ENCODE peak calls at places on chromosomes 6 and 20, in six cellular contexts. E is PC-3, J is hepatocyte, F is HCT116, L is OCI-LY7, A is MM.1S. B is an unnamed sample.
A peak's percentile ranks its signal among the peaks of the same experiment; 100 is the strongest.

GRCh38 chr6:27066802-27067201 is 180.7 kb upstream of the PRSS16 start:
- DNase-seq in F (no peak), J (no peak), L (no peak), E (no peak), A (no peak), B (no peak)

GRCh38 chr20:59042151-59042795 is at the start of gene PRELID3B:
- DNase-seq in F (no peak), E (peak; percentile 59), J (peak; percentile 34), A (no peak), L (peak; percentile 32), B (peak; percentile 67)

GRCh38 chr6:95923518-95923917 is 92.3 kb upstream of the FUT9 start:
- DNase-seq in A (peak; percentile 7), F (peak; percentile 7), J (peak; percentile 7), L (peak; percentile 22), E (peak; percentile 32), B (peak; percentile 8)

GRCh38 chr20:48635791-48636267 is 192.0 kb downstream of the PREX1 start:
- DNase-seq in F (peak; percentile 16), J (peak; percentile 76), E (peak; percentile 64), L (peak; percentile 70), A (peak; percentile 37), B (peak; percentile 69)

GRCh38 chr6:45566882-45567281 is 189.1 kb upstream of the SUPT3H start:
- DNase-seq in L (no peak), J (peak; percentile 66), F (peak; percentile 63), A (no peak), E (peak; percentile 80), B (peak; percentile 14)

GRCh38 chr6:118787746-118788419 is 106.1 kb upstream of the ASF1A start:
- DNase-seq in J (no peak), F (no peak), E (no peak), L (no peak), A (no peak), B (peak; percentile 45)

GRCh38 chr6:28258877-28259777 is at the start of gene NKAPL:
- DNase-seq in A (peak; percentile 19), E (no peak), L (no peak), J (no peak), F (no peak), B (peak; percentile 91)

GRCh38 chr6:119895626-119896025 is 546.1 kb upstream of the MAN1A1 start:
- DNase-seq in J (no peak), F (no peak), L (no peak), E (no peak), A (no peak), B (no peak)

GRCh38 chr6:135147637-135148592 is 33.2 kb upstream of the MYB start:
- DNase-seq in A (no peak), L (no peak), J (no peak), F (no peak), E (no peak), B (no peak)

GRCh38 chr20:41654292-41654691 is 36.1 kb upstream of the CHD6 start:
- DNase-seq in F (no peak), E (no peak), A (no peak), J (no peak), L (no peak), B (no peak)

GRCh38 chr6:9516207-9516606 is 898.7 kb downstream of the TFAP2A start:
- DNase-seq in E (peak; percentile 84), L (no peak), F (peak; percentile 57), J (peak; percentile 64), A (no peak), B (peak; percentile 82)

GRCh38 chr6:16409531-16410441 is 171.4 kb downstream of the GMPR start:
- DNase-seq in L (peak; percentile 65), E (peak; percentile 83), J (peak; percentile 69), A (no peak), F (peak; percentile 40), B (peak; percentile 87)

GRCh38 chr20:401682-402495 is 6.2 kb upstream of the RBCK1 start:
- DNase-seq in A (no peak), F (peak; percentile 94), J (peak; percentile 87), E (peak; percentile 99), L (peak; percentile 74), B (peak; percentile 60)

GRCh38 chr6:44219053-44219814 is 2.5 kb downstream of the MYMX start:
- DNase-seq in L (peak; percentile 70), F (no peak), A (peak; percentile 84), J (peak; percentile 91), E (peak; percentile 72), B (peak; percentile 73)

GRCh38 chr6:170018422-170019258 is 267.2 kb downstream of the ERMARD start:
- DNase-seq in J (no peak), F (no peak), A (no peak), L (no peak), E (no peak), B (no peak)

GRCh38 chr6:27541212-27541931 is 68.5 kb upstream of the ZNF184 start:
- DNase-seq in L (no peak), J (no peak), F (peak; percentile 68), A (no peak), E (peak; percentile 61), B (no peak)

GRCh38 chr6:27208042-27208441 is 39.5 kb upstream of the PRSS16 start:
- DNase-seq in L (no peak), A (no peak), F (no peak), J (no peak), E (no peak), B (no peak)

GRCh38 chr20:24034820-24035219 is 46.2 kb upstream of the GGTLC1 start:
- DNase-seq in J (peak; percentile 34), L (no peak), A (peak; percentile 29), F (no peak), E (peak; percentile 99), B (no peak)

GRCh38 chr20:60063739-60064138 is 105.5 kb downstream of the CDH26 start:
- DNase-seq in L (no peak), J (no peak), E (no peak), F (no peak), A (no peak), B (no peak)

GRCh38 chr6:40160826-40161225 is 226.6 kb upstream of the MOCS1 start:
- DNase-seq in E (no peak), A (no peak), F (no peak), J (peak; percentile 32), L (no peak), B (peak; percentile 9)

GRCh38 chr6:137734005-137734874 is 132.8 kb upstream of the TNFAIP3 start:
- DNase-seq in E (no peak), F (no peak), L (no peak), J (no peak), A (no peak), B (no peak)

GRCh38 chr6:137736919-137737318 is 130.1 kb upstream of the TNFAIP3 start:
- DNase-seq in L (no peak), A (no peak), E (no peak), J (no peak), F (no peak), B (peak; percentile 24)

GRCh38 chr6:137733353-137733746 is 133.7 kb upstream of the TNFAIP3 start:
- DNase-seq in A (no peak), J (no peak), E (no peak), F (no peak), L (no peak), B (no peak)

GRCh38 chr6:137736048-137736846 is 130.8 kb upstream of the TNFAIP3 start:
- DNase-seq in L (peak; percentile 62), A (peak; percentile 80), F (no peak), J (no peak), E (no peak), B (no peak)

DNA sequence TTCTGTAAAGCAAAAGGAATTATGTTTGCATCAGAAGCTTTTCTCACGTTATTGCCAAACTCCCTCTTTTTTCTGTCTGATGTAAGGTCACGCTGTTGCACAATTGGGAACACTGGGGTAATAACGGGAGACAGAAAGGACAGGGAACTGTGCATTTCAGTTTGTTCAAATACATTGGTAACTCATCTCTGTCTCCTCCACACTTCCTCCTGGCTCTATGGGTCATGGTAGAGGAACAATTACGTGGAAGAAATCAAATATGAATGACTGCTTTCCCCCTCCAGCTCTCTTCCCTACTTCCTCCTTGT is 132.2 kb upstream of the TNFAIP3 start:
- DNase-seq in F (no peak), A (no peak), J (no peak), E (no peak), L (no peak), B (no peak)
- TF ChIP-seq EZH2phosphoT487 in F (no peak), A (no peak), J (no peak), E (no peak), L (no peak), B (no peak)

DNA sequence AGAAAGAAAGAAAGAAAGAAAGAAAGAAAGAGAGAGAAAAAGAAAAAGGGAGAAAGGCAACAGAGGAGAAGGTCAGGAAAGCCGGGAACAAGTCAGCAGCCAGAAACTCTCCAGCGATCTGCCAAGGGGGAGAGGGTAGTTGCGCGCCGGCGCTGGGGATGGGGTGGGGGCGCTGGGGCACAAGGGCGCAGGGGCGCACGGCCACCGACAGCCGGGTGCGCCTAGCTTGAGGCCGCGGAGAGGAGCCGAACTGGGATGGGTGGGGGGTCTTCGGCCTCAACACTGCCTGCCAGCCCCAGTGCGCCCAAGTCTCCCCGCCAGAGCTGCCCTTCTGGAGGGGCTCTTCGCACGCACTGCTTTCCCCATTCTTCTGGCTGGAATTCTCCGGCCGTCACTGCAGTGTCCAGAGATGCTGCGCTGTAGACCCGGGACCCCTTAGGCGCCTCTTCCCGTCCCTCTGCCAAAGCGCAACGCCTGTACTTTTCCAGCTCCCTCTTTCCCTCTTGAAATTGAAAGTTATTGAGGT is 429 bp upstream of the RSPO3 start:
- DNase-seq in A (no peak), F (no peak), J (no peak), L (no peak), E (no peak), B (peak; percentile 51)
- H3K4me3 ChIP-seq in A (no peak overlapping the region), F (no peak overlapping the region), J (peak overlapping the region; percentile 71), L (no peak overlapping the region), E (no peak overlapping the region), B (peak overlapping the region; percentile 62)

DNA sequence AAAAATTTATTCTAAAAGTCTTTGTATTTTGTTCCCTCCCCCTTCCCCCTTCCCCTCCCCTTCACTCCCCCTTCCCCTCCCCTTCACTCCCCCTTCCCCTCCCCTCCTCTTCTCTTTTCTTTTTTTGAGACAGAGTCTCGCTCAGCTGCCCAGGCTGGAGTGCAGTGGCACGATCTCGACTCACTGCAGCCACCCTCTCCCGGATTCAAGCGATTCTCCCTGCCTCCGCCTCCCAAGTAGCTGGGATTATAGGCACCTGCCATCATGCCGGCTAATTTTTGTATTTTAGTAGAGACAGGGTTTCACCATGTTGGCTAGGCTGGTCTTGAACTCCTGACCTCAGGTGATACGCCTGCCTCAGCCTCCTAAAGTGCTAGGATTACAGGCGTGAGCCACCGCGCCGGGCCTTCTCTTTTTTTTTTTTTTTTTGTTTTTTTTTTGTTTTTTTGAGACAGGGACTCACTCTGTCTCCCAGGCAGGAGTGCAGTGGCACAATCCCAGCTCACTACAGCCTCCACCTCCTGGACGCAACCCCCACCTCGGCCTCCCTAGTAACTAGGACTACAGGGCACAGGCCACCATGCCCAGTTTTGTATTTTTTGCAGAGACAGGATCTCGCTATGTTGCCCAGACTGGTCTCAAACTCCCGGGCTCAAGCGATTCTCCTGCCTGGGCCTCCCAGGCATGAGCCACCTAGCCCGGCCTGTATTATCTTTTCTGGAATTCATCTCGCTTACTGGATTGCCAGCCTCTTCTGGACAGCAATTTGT is 1.1 kb upstream of the AFG1L start:
- DNase-seq in E (no peak), J (no peak), L (no peak), F (no peak), A (no peak), B (no peak)
- H3K4me2 ChIP-seq in E (peak overlapping the region; percentile 96), J (peak overlapping the region; percentile 84), L (peak overlapping the region; percentile 92), F (peak overlapping the region; percentile 84), A (peak overlapping the region; percentile 95), B (peak overlapping the region; percentile 93)

DNA sequence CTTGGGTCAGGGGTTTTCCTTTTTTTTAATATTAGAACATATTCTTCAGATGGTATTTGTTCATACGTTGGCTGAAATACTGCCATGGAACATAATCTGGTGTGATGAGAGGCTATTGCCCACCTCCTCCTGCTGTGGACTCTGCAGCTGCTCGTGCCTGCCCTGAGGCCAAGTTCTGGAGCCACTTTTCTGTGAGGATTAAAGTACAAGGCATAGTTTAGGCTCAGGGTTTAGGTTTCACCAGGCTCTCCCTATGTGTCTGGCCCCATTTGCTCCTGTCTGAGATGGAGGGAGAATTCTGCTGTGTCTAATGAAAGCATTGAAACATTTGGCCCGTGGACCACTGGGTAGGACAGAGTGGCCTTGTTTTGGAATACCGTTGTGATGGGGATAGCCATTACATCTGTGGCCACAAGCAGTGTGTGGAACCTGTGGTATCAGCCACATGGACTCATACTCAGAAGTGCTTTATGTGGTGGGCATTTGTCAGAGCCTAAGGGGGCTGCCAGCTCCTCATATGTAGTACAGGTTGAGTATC is 5.9 kb downstream of the WRNIP1 start:
- DNase-seq in A (no peak), L (no peak), J (no peak), E (no peak), F (no peak), B (no peak)
- TF ChIP-seq EZH2phosphoT487 in A (no peak), L (no peak), J (no peak), E (no peak), F (no peak), B (no peak)

B was measured in GM23248.